ENCODE peak calls at places on chromosomes 7 and 10, in eight cellular contexts. F, H, D, R, L, A, M and T are unnamed samples.

GRCh38 chr7:141495057-141495456 is 56.2 kb upstream of the AGK start:
- DNase-seq in L (no peak), D (no peak), M (no peak), F (no peak), R (no peak), A (no peak), H (no peak), T (no peak)

GRCh38 chr10:112082134-112082533 is 101.4 kb downstream of the GPAM start:
- DNase-seq in R (no peak), D (no peak), M (peak; percentile 87), L (peak; percentile 71), A (peak; percentile 37), H (peak; percentile 76), F (no peak), T (no peak)

GRCh38 chr10:44689368-44689767 is 221.8 kb upstream of the TMEM72 start:
- DNase-seq in A (no peak), D (no peak), R (no peak), L (no peak), H (no peak), M (no peak), F (no peak), T (no peak)

GRCh38 chr7:55975944-55976633 is 11.7 kb downstream of the NIPSNAP2 start:
- DNase-seq in A (no peak), L (no peak), M (no peak), D (no peak), F (no peak), R (no peak), H (no peak), T (no peak)

GRCh38 chr7:49718755-49719154 is 54.7 kb upstream of the VWC2 start:
- DNase-seq in L (no peak), A (no peak), D (no peak), R (no peak), F (no peak), H (no peak), M (no peak), T (no peak)

GRCh38 chr7:137590071-137590470 is 246.5 kb upstream of the PTN start:
- DNase-seq in D (no peak), L (no peak), R (no peak), A (no peak), M (no peak), H (no peak), F (no peak), T (no peak)

GRCh38 chr10:110876000-110876399 is 4.3 kb downstream of the PDCD4 start:
- DNase-seq in A (no peak), M (no peak), F (no peak), L (no peak), R (no peak), H (no peak), D (no peak), T (no peak)

GRCh38 chr7:157494506-157495176 is 157.8 kb downstream of the DNAJB6 start:
- DNase-seq in F (no peak), A (no peak), H (no peak), M (no peak), L (no peak), D (no peak), R (no peak), T (no peak)

GRCh38 chr10:110413903-110414562 is 83.7 kb upstream of the DUSP5 start:
- DNase-seq in H (no peak), M (no peak), F (peak; percentile 89), R (no peak), A (no peak), D (peak; percentile 71), L (no peak), T (no peak)

GRCh38 chr7:27179503-27180430 is 5.3 kb downstream of the HOXA11 start:
- DNase-seq in R (no peak), A (peak; percentile 69), F (peak; percentile 27), L (peak; percentile 70), M (peak; percentile 87), D (peak; percentile 89), H (no peak), T (peak; percentile 33)

GRCh38 chr10:30270247-30270646 is 78.8 kb downstream of the MTPAP start:
- DNase-seq in M (no peak), A (no peak), L (no peak), H (no peak), R (no peak), D (no peak), F (peak; percentile 15), T (no peak)

GRCh38 chr7:135352285-135352684 is 118.6 kb downstream of the STRA8 start:
- DNase-seq in D (no peak), M (no peak), F (no peak), R (no peak), A (no peak), L (no peak), H (no peak), T (no peak)

GRCh38 chr10:116665541-116666125 is 44.9 kb downstream of the PNLIPRP2 start:
- DNase-seq in F (no peak), L (no peak), R (no peak), A (peak; percentile 55), M (no peak), H (no peak), D (no peak), T (no peak)

GRCh38 chr7:93860261-93860660 is 30.3 kb downstream of the TFPI2 start:
- DNase-seq in M (no peak), D (no peak), R (no peak), L (no peak), A (no peak), F (no peak), H (no peak), T (no peak)

GRCh38 chr10:29257106-29257783 is 31.6 kb upstream of the LYZL1 start:
- DNase-seq in F (peak; percentile 98), D (peak; percentile 93), H (no peak), R (no peak), A (peak; percentile 43), M (no peak), L (no peak), T (no peak)

GRCh38 chr10:91885362-91886079 is 23.8 kb downstream of the FGFBP3 start:
- DNase-seq in A (no peak), L (no peak), H (no peak), R (no peak), F (no peak), M (no peak), D (no peak), T (no peak)

GRCh38 chr7:26187380-26188290 is 12.9 kb downstream of the HNRNPA2B1 start:
- DNase-seq in M (no peak), F (no peak), R (no peak), D (peak; percentile 75), H (no peak), L (no peak), A (no peak), T (no peak)

GRCh38 chr10:47146571-47146970 is 153.4 kb upstream of the GDF10 start:
- DNase-seq in M (no peak), H (no peak), F (no peak), L (no peak), A (no peak), R (no peak), D (no peak), T (no peak)

GRCh38 chr7:139573871-139574270 is 50.4 kb downstream of the CLEC2L start:
- DNase-seq in M (no peak), L (no peak), H (no peak), D (no peak), R (no peak), F (no peak), A (no peak), T (no peak)

GRCh38 chr7:137003606-137004005 is 135.2 kb downstream of the CHRM2 start:
- DNase-seq in R (no peak), M (no peak), D (no peak), F (no peak), L (no peak), H (no peak), A (no peak), T (no peak)

GRCh38 chr7:159166530-159166929 is 21.9 kb upstream of the VIPR2 start:
- DNase-seq in H (no peak), L (no peak), F (no peak), R (no peak), M (no peak), D (no peak), A (no peak), T (no peak)

GRCh38 chr10:23157691-23158369 is 34.3 kb upstream of the PTF1A start:
- DNase-seq in M (peak; percentile 44), H (no peak), R (no peak), L (peak; percentile 53), A (no peak), F (peak; percentile 66), D (peak; percentile 48), T (no peak)

GRCh38 chr10:92590623-92591549 is 2.0 kb upstream of the KIF11 start:
- DNase-seq in M (no peak), R (no peak), D (peak; percentile 91), H (no peak), F (peak; percentile 36), A (peak; percentile 52), L (peak; percentile 15), T (no peak)

GRCh38 chr7:94423865-94424264 is 29.2 kb downstream of the COL1A2 start:
- DNase-seq in R (no peak), A (no peak), H (no peak), M (no peak), F (peak; percentile 70), D (no peak), L (no peak), T (no peak)

GRCh38 chr7:36296284-36296683 is 93.4 kb upstream of the ANLN start:
- DNase-seq in M (no peak), H (no peak), F (no peak), R (no peak), A (no peak), D (no peak), L (no peak), T (no peak)

GRCh38 chr10:131426530-131426898 is 115.0 kb upstream of the TCERG1L start:
- DNase-seq in M (no peak), H (no peak), R (no peak), D (no peak), F (no peak), L (no peak), A (no peak), T (no peak)

GRCh38 chr10:133106516-133106915 is 18.8 kb downstream of the ADGRA1 start:
- DNase-seq in R (no peak), F (no peak), L (no peak), H (no peak), A (no peak), D (no peak), M (no peak), T (no peak)